ENCODE peak calls at places on chromosomes 7 and 10, in eight cellular contexts. S, I, L, W, U, C, N and A are unnamed samples.

GRCh38 chr7:102225025-102225424 is 61.6 kb upstream of the SH2B2 start:
- DNase-seq in L (no peak), U (no peak), C (no peak), S (no peak), N (no peak), W (no peak), I (no peak), A (no peak)

GRCh38 chr7:51141451-51141971 is 175.1 kb downstream of the COBL start:
- DNase-seq in C (no peak), W (peak), S (no peak), I (peak), N (peak), L (no peak), U (no peak), A (no peak)

GRCh38 chr7:151404216-151405011 is 5.4 kb downstream of the WDR86 start:
- DNase-seq in N (peak), W (peak), L (no peak), S (no peak), U (no peak), I (peak), C (no peak), A (no peak)

GRCh38 chr10:127845756-127846155 is 47.0 kb downstream of the CLRN3 start:
- DNase-seq in U (no peak), S (no peak), I (no peak), N (no peak), W (no peak), C (no peak), L (no peak), A (no peak)

GRCh38 chr7:77830649-77831355 is 32.2 kb downstream of the PHTF2 start:
- DNase-seq in W (no peak), L (no peak), U (no peak), C (no peak), N (no peak), I (peak), S (no peak), A (no peak)

GRCh38 chr7:50632561-50633413 is 67.6 kb upstream of the DDC start:
- DNase-seq in I (peak), U (peak), S (peak), N (peak), W (peak), L (peak), C (peak), A (peak)

GRCh38 chr10:649445-649797 is 40.0 kb downstream of the DIP2C start:
- DNase-seq in S (no peak), W (no peak), I (no peak), N (no peak), U (no peak), L (no peak), C (no peak), A (no peak)

GRCh38 chr7:158325530-158326381 is 261.9 kb downstream of the PTPRN2 start:
- DNase-seq in S (no peak), W (no peak), L (peak), I (no peak), U (peak), N (no peak), C (no peak), A (no peak)